ENCODE peak calls at places on chromosomes 12 and 14, in eight cellular contexts. K is bronchial epithelial cell, Z is Caco-2, H is AG09309, O is fibroblast of pulmonary artery, T is neural crest cell, I is OCI-LY7, R is nephron progenitor cell. L is an unnamed sample.

GRCh38 chr12:50188280-50188781 is 21.2 kb upstream of the CERS5 start:
- DNase-seq in I (no peak), K (no peak), Z (peak), R (no peak), T (no peak), H (no peak), O (peak), L (no peak)

GRCh38 chr14:81062816-81063215 is 107.4 kb downstream of the TSHR start:
- DNase-seq in T (no peak), K (no peak), I (peak), Z (peak), O (peak), R (peak), H (no peak), L (peak)

GRCh38 chr14:92513204-92513965 is at the start of gene RIN3:
- DNase-seq in O (peak), K (no peak), H (no peak), R (peak), I (no peak), Z (peak), T (peak), L (peak)

GRCh38 chr12:64672925-64673409 is 62.7 kb downstream of the RASSF3 start:
- DNase-seq in Z (no peak), I (peak), T (no peak), O (peak), H (no peak), K (peak), R (no peak), L (peak)

GRCh38 chr14:35202195-35202594 is 79.8 kb downstream of the PRORP start:
- DNase-seq in K (no peak), H (no peak), R (no peak), I (no peak), T (no peak), Z (no peak), O (no peak), L (no peak)

GRCh38 chr12:91098942-91099341 is 12.4 kb downstream of the LUM start:
- DNase-seq in Z (no peak), K (peak), H (peak), O (peak), T (no peak), R (no peak), I (no peak), L (no peak)

GRCh38 chr14:37142835-37143499 is 29.4 kb downstream of the SLC25A21 start:
- DNase-seq in R (no peak), I (no peak), O (peak), Z (peak), H (no peak), T (no peak), K (peak), L (no peak)

GRCh38 chr14:99672506-99673327 is 11.4 kb upstream of the CYP46A1 start:
- DNase-seq in O (no peak), K (no peak), T (no peak), H (no peak), Z (no peak), R (no peak), I (peak), L (peak)

GRCh38 chr12:23630524-23630923 is 318.9 kb downstream of the SOX5 start:
- DNase-seq in K (no peak), H (no peak), O (no peak), Z (no peak), T (no peak), R (no peak), I (no peak), L (no peak)

GRCh38 chr14:72098202-72098601 is 166.0 kb downstream of the RGS6 start:
- DNase-seq in K (no peak), H (no peak), Z (no peak), I (no peak), R (no peak), T (no peak), O (no peak), L (no peak)

GRCh38 chr12:124416516-124417395 is 121.9 kb downstream of the RFLNA start:
- DNase-seq in R (no peak), T (no peak), O (no peak), H (no peak), Z (no peak), I (no peak), K (no peak), L (no peak)

GRCh38 chr14:73235531-73236155 is 1.7 kb upstream of the PAPLN start:
- DNase-seq in T (no peak), R (no peak), Z (peak), O (peak), H (no peak), K (no peak), I (peak), L (no peak)

GRCh38 chr12:85894653-85895052 is 20.6 kb downstream of the NTS start:
- DNase-seq in H (no peak), K (no peak), Z (no peak), I (no peak), O (no peak), T (no peak), R (no peak), L (no peak)

GRCh38 chr14:72962829-72963312 is 36.6 kb downstream of the DCAF4 start:
- DNase-seq in H (peak), R (no peak), Z (no peak), O (peak), I (no peak), T (no peak), K (peak), L (peak)

GRCh38 chr12:69519871-69520270 is 49.7 kb downstream of the FRS2 start:
- DNase-seq in I (no peak), Z (no peak), H (no peak), R (no peak), K (no peak), O (no peak), T (no peak), L (no peak)

GRCh38 chr12:126974779-126975178 is 1292.2 kb upstream of the TMEM132C start:
- DNase-seq in H (no peak), K (no peak), I (no peak), R (no peak), Z (peak), T (no peak), O (no peak), L (no peak)

GRCh38 chr12:15763336-15763735 is 25.9 kb downstream of the EPS8 start:
- DNase-seq in I (no peak), O (no peak), R (no peak), H (no peak), Z (no peak), T (no peak), K (no peak), L (no peak)

GRCh38 chr14:89564291-89564957 is 147.4 kb upstream of the FOXN3 start:
- DNase-seq in Z (no peak), H (peak), K (no peak), I (no peak), T (no peak), O (no peak), R (no peak), L (no peak)

DNA sequence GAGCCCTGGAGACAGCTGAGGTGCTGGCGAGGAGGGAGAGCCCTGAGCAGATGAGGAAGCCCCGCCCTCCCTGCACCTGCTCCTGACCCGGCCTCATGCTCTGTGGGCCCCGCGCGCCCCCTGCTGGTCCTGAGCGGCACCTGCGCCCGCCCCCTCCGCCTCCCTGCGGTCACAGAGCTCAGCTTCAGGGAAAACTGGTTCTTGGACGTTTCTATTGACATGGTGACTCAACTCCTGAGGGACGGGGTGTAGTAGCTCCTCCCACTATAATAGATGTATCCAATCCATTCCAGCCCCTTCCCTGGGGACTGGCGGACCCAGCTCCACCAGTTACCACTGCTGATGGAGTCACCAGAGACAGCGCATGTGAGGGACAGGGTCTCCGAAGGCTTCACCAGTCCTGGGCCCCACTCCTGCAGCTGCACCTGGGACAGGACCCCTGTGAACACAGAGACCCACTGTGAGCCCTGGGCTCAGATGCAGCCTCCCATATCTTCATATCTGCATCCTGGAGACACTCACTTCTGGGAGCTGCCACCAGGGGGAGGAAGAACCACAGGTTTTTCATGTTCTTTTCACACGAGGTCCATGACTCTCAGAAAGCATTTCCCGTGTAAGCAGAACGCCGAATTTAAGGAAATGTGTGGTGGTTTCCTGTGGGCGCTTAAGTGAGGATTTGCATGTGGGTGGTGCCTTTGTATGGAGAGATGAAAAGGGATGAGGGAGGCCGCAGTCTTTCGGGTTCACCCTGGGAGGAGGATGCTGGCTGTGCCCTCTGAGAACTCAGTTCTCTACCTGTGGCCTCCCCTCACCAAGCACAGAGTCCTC is 1346.5 kb downstream of the TMEM121 start:
- DNase-seq in O (no peak), R (no peak), I (peak), Z (peak), K (peak), T (no peak), H (no peak), L (peak)
- TF ChIP-seq CTCF in O (peak), R (no peak), I (peak), Z (peak), K (peak), T (no peak), H (peak), L (peak)

GRCh38 chr12:56600753-56601152 is 29.4 kb downstream of the BAZ2A start:
- DNase-seq in T (no peak), I (no peak), R (no peak), O (no peak), H (no peak), K (no peak), Z (no peak), L (no peak)

GRCh38 chr12:56602239-56602638 is 27.9 kb downstream of the BAZ2A start:
- DNase-seq in O (peak), K (no peak), R (no peak), I (no peak), T (no peak), Z (no peak), H (no peak), L (no peak)

GRCh38 chr12:56599041-56599440 is 31.1 kb downstream of the BAZ2A start:
- DNase-seq in O (no peak), K (no peak), Z (no peak), T (no peak), I (no peak), R (no peak), H (no peak), L (no peak)

GRCh38 chr12:56599797-56600196 is 30.3 kb downstream of the BAZ2A start:
- DNase-seq in I (no peak), O (no peak), T (no peak), Z (no peak), H (no peak), R (no peak), K (no peak), L (no peak)

DNA sequence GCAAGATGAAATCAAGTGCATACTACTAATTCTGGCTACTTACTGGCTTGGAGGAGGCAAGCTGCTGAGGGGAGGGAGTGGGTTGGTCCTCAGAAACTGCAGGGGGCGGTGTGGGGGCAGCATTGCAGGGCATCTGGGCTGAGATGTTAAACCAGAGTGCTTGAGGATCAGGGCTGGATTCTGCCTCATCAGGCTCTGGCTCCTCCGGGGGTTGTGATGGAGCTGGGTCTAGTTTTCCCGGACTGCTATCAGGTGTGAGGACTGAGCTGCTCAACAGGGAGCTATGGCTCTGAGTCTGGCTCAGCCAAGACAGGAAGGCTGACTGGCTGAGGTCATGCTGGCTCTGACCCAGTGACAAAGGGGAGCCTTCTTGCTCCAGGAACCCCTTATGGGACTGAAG is 28.6 kb downstream of the BAZ2A start:
- DNase-seq in T (no peak), H (no peak), K (no peak), R (peak), Z (peak), I (peak), O (peak), L (peak)
- TF ChIP-seq CTCF in T (peak), H (peak), K (no peak), R (no peak), Z (no peak), I (peak), O (peak), L (no peak)

GRCh38 chr12:105237671-105238070 is 1.7 kb upstream of the APPL2 start:
- DNase-seq in Z (no peak), I (no peak), T (no peak), K (no peak), H (no peak), R (no peak), O (no peak), L (no peak)

GRCh38 chr12:105235299-105235746 is 651 bp downstream of the APPL2 start:
- DNase-seq in O (no peak), Z (no peak), I (peak), H (no peak), R (no peak), K (peak), T (no peak), L (peak)

GRCh38 chr12:105233045-105233905 is 2.7 kb downstream of the APPL2 start:
- DNase-seq in K (no peak), Z (no peak), H (no peak), O (no peak), R (no peak), I (no peak), T (no peak), L (no peak)

GRCh38 chr12:105234197-105234596 is 1.8 kb downstream of the APPL2 start:
- DNase-seq in H (no peak), I (peak), O (no peak), T (no peak), Z (no peak), K (no peak), R (no peak), L (no peak)

DNA sequence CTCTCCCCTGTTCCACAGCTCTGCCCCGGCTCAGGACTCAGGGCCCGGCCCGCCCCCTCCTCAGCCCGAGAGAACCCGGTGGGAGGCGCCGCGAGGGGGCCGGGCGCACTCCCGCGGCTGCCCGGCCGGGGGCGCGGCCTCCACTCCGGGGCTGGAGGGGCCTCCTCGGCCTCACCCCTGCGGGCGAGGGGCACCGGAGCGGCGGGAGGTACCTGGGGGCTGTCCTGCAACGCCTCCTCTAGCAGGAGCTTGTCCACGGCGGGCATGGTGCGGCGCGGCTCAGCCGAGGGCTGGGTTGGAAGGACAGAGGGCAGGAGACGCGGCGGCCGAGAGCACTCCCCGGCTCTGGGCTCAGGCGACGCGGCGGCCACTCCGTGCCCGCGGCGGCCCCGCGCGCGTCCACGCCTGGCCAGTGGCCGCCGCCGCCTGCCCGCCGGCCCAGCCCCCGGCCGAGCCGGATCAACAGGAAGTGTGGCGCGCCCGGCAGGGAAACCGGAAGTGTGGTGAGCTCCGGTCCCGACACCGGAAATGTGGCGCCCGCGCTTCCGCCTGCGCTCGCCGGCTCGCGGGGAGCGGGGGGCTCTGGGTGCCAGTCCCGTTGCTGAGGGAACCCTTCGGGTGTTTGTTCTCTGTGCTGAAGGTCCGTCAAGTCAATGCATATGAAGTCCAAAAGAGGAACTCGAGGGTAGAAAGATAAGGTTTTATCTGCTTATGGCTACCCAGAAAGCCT is at the start of gene APPL2:
- DNase-seq in Z (peak), T (peak), R (peak), K (peak), O (peak), H (no peak), I (peak), L (peak)
- TF ChIP-seq CTCF in Z (peak), T (peak), R (peak), K (peak), O (no peak), H (peak), I (peak), L (peak)

DNA sequence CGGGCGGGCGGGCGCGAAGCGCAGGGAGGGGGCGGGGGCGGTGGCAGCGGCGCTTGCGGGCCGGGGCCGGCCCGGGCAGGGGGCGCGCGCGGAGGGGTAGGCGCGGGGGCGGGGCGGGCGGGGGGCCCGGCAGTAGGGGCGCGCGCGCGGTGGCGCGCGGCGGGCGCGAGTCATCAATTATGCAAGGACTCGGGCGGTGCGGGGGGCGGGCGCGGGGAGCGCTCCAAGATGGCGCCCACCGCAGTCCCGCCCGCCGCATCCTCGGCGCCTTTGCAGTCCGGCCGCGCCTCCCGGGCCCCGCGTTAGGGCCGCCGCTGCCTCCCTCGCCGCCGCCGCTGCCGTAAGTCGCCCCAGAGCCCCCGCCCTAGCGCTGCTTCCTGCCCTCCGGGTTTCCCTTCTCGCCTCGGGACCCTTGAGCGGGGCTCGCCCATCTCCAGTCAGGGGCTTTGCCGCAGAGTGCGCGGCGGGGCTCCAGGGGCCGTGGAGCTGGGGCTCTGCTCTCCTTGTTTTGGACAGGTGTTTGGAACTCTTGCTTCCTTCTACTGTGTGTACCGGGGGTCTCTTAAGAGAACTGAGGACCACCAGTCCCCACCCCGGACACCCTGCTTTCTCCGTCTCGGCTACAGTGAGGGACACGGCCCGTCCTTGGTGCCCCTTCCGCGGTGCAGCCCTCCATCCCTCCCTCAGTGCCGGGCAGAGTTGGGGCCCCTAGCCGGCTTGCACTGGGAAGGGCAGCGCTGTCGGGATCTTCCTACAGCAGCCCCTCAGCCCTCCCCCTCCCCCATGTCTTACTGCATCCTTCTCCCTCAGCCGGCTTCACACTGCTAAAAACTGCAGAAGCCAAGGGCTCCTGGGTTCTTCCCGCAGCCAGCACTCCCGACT is at the start of gene SCN8A:
- DNase-seq in H (no peak), O (peak), T (peak), R (peak), K (no peak), I (peak), Z (peak), L (peak)
- TF ChIP-seq CTCF in H (no peak), O (no peak), T (no peak), R (no peak), K (no peak), I (no peak), Z (no peak), L (no peak)

GRCh38 chr14:55803506-55804197 is 223.6 kb downstream of the KTN1 start:
- DNase-seq in R (no peak), K (peak), I (no peak), H (no peak), O (peak), Z (no peak), T (no peak), L (no peak)

GRCh38 chr14:55804198-55804553 is 224.2 kb downstream of the KTN1 start:
- DNase-seq in O (no peak), R (no peak), Z (no peak), H (no peak), T (no peak), K (no peak), I (no peak), L (no peak)

GRCh38 chr14:55805250-55805649 is 225.2 kb downstream of the KTN1 start:
- DNase-seq in K (no peak), R (no peak), T (no peak), Z (no peak), H (no peak), I (no peak), O (no peak), L (no peak)

GRCh38 chr14:55801121-55801520 is 221.1 kb downstream of the KTN1 start:
- DNase-seq in K (no peak), Z (no peak), O (no peak), T (no peak), R (no peak), H (no peak), I (no peak), L (no peak)

DNA sequence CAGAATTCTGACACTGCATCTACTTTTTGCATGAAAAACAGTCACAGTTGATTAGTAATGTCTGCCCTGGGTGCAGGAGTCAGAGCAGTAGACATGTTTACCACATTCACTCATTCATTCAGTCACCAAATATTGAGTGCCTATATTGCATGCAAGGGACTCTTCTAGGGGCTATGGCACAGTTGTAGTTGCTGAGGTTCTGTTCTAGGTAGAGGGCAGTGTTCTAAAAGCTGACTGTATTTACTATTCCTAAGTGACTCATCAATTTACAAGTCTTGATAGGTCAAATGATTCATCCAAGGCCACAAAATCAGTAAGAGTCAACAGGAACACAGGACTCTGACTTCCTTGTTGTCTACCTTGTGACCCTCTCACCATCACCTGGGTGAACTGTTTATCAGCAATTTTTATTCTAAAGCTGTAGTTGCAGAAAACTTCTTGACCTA is 223.0 kb downstream of the KTN1 start:
- DNase-seq in H (no peak), I (no peak), O (peak), Z (no peak), T (no peak), R (no peak), K (peak), L (peak)
- TF ChIP-seq CTCF in H (no peak), I (no peak), O (peak), Z (no peak), T (no peak), R (no peak), K (peak), L (no peak)

L was measured in activated CD8-positive, alpha-beta T cell treated with anti-CD3 and anti-CD28 coated beads for 36 hours.